ENCODE peak calls at places on chromosomes 6 and 20, in five cellular contexts. D is IMR-90, H is HCT116, C is heart left ventricle, S is A549. A is an unnamed sample.

GRCh38 chr20:38926934-38927616 is 858 bp downstream of the FAM83D start:
- DNase-seq in D (peak; percentile 36), H (no peak), C (no peak), S (no peak), A (no peak)

GRCh38 chr6:125129354-125129753 is 24.2 kb upstream of the TPD52L1 start:
- DNase-seq in D (no peak), H (no peak), C (no peak), S (no peak), A (no peak)

GRCh38 chr6:134010400-134010799 is 42.0 kb downstream of the SLC2A12 start:
- DNase-seq in D (no peak), H (no peak), C (no peak), S (no peak), A (no peak)

GRCh38 chr20:35806075-35806474 is 34.3 kb downstream of the PHF20 start:
- DNase-seq in D (no peak), H (no peak), C (no peak), S (no peak), A (no peak)

GRCh38 chr6:21886601-21887091 is 293.1 kb downstream of the SOX4 start:
- DNase-seq in D (peak; percentile 37), H (no peak), C (no peak), S (peak; percentile 17), A (no peak)

GRCh38 chr6:111715321-111715720 is 109.6 kb upstream of the TRAF3IP2 start:
- DNase-seq in D (no peak), H (no peak), C (no peak), S (no peak), A (no peak)

GRCh38 chr6:18507018-18507415 is 119.9 kb downstream of the RNF144B start:
- DNase-seq in D (no peak), H (no peak), C (no peak), S (no peak), A (no peak)

GRCh38 chr6:10177703-10178102 is 237.2 kb downstream of the TFAP2A start:
- DNase-seq in D (no peak), H (no peak), C (no peak), S (peak; percentile 6), A (no peak)

GRCh38 chr20:63230800-63231268 is 4.9 kb upstream of the BIRC7 start:
- DNase-seq in D (peak; percentile 60), H (no peak), C (peak; percentile 70), S (no peak), A (peak; percentile 24)

GRCh38 chr6:110180228-110181008 is at the start of gene CDC40:
- DNase-seq in D (no peak), H (no peak), C (peak; percentile 68), S (peak; percentile 44), A (peak; percentile 42)

GRCh38 chr6:110183292-110183691 is 3.1 kb downstream of the CDC40 start:
- DNase-seq in D (no peak), H (no peak), C (no peak), S (no peak), A (no peak)

GRCh38 chr6:110178626-110179405 is 654 bp downstream of the WASF1 start:
- DNase-seq in D (peak; percentile 53), H (peak; percentile 42), C (peak; percentile 42), S (peak; percentile 23), A (peak; percentile 11)

GRCh38 chr6:110181131-110182027 is 1.2 kb downstream of the CDC40 start:
- DNase-seq in D (peak; percentile 18), H (no peak), C (no peak), S (no peak), A (no peak)

GRCh38 chr6:110179406-110180227 is at the start of gene WASF1:
- DNase-seq in D (peak; percentile 98), H (peak; percentile 97), C (peak; percentile 96), S (peak; percentile 62), A (peak; percentile 91)
- TF ChIP-seq POLR2A in D (no peak), H (peak; percentile 41), C (no peak), S (peak; percentile 44), A (no peak)

DNA sequence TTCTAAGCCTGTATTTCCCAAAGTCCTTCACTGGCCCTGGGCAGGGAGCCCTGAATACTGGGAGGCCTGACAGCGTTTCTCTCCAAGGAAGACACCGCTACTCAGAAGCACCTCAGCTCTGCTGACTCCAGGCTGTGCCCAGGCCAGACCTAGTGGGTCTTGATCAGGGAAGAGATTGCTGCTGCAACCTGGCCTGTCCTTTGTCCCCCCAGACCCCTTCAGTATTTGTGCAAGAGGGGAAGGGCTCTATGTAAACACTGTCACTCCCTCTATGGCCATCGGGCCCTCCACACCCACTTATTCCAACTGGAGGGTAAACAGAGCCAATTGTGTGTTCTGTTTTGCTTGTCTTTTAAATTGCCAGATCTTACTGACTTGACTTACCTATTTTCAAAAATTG is 20.6 kb downstream of the PLEKHG1 start:
- DNase-seq in D (no peak), H (no peak), C (no peak), S (no peak), A (no peak)
- H3K27ac ChIP-seq in D (no peak overlapping the region), H (no peak overlapping the region), C (no peak overlapping the region), S (no peak overlapping the region), A (no peak overlapping the region)

GRCh38 chr6:87682310-87682709 is 19.7 kb downstream of the AKIRIN2 start:
- DNase-seq in D (no peak), H (no peak), C (no peak), S (no peak), A (no peak)
- H3K4me1 ChIP-seq in D (peaks cover 11% of the 10 kb centered on the region), H (no peaks in the 10 kb centered on the region), C (peaks cover 3% of the 10 kb centered on the region), S (peaks cover 60% of the 10 kb centered on the region), A (peaks cover 62% of the 10 kb centered on the region)

GRCh38 chr6:104095661-104096416 is 763.9 kb downstream of the HACE1 start:
- DNase-seq in D (no peak), H (no peak), C (no peak), S (no peak), A (no peak)
- TF ChIP-seq POLR2A in D (no peak), H (no peak), C (no peak), S (no peak), A (no peak)

GRCh38 chr6:149201068-149201655 is 116.3 kb upstream of the TAB2 start:
- DNase-seq in D (no peak), H (no peak), C (no peak), S (no peak), A (no peak)
- H3K27ac ChIP-seq in D (no peak overlapping the region), H (no peak overlapping the region), C (no peak overlapping the region), S (no peak overlapping the region), A (no peak overlapping the region)